ENCODE peak calls at places on chromosomes 13 and 19, in ten cellular contexts. Q is BJ, B is uterus, G is psoas muscle, P is H7, A is bronchial epithelial cell, T is HAP-1, V is ascending aorta, I is endodermal cell, N is Peyer's patch. W is an unnamed sample.
A peak's percentile ranks its signal among the peaks of the same experiment; 100 is the strongest.

GRCh38 chr19:33440682-33441081 is 67.2 kb downstream of the CEBPG start:
- DNase-seq in Q (no peak), B (no peak), G (no peak), P (no peak), A (no peak), T (no peak), V (no peak), I (no peak), N (no peak), W (no peak)

GRCh38 chr13:28611021-28611420 is 47.9 kb upstream of the POMP start:
- DNase-seq in Q (no peak), B (no peak), G (no peak), P (no peak), A (no peak), T (no peak), V (no peak), I (no peak), N (no peak), W (no peak)

GRCh38 chr13:40317980-40318327 is 348.5 kb downstream of the FOXO1 start:
- DNase-seq in Q (no peak), B (no peak), G (no peak), P (no peak), A (no peak), T (no peak), V (no peak), I (no peak), N (no peak), W (no peak)

GRCh38 chr13:34543836-34544235 is 398.2 kb upstream of the NBEA start:
- DNase-seq in Q (no peak), B (no peak), G (no peak), P (no peak), A (peak; percentile 23), T (no peak), V (no peak), I (no peak), N (no peak), W (no peak)

GRCh38 chr13:110559429-110559943 is 2.0 kb downstream of the RAB20 start:
- DNase-seq in Q (no peak), B (peak; percentile 29), G (no peak), P (no peak), A (peak; percentile 18), T (no peak), V (peak; percentile 84), I (no peak), N (peak; percentile 72), W (no peak)

GRCh38 chr13:51524312-51524711 is 60.0 kb upstream of the WDFY2 start:
- DNase-seq in Q (no peak), B (no peak), G (no peak), P (no peak), A (peak; percentile 48), T (no peak), V (no peak), I (no peak), N (no peak), W (no peak)

GRCh38 chr19:55027472-55028337 is 10.4 kb downstream of the GP6 start:
- DNase-seq in Q (no peak), B (no peak), G (no peak), P (peak; percentile 38), A (no peak), T (no peak), V (no peak), I (no peak), N (no peak), W (no peak)

GRCh38 chr13:62129000-62129551 is 713.4 kb upstream of the PCDH20 start:
- DNase-seq in Q (no peak), B (no peak), G (no peak), P (no peak), A (no peak), T (no peak), V (no peak), I (no peak), N (no peak), W (no peak)

GRCh38 chr19:13726323-13726722 is 38.0 kb upstream of the MRI1 start:
- DNase-seq in Q (no peak), B (no peak), G (no peak), P (no peak), A (no peak), T (no peak), V (no peak), I (no peak), N (no peak), W (no peak)

GRCh38 chr13:109655206-109655600 is 131.2 kb downstream of the IRS2 start:
- DNase-seq in Q (no peak), B (no peak), G (no peak), P (no peak), A (no peak), T (no peak), V (no peak), I (no peak), N (no peak), W (no peak)

GRCh38 chr13:51519839-51520238 is 64.4 kb upstream of the WDFY2 start:
- DNase-seq in Q (no peak), B (no peak), G (no peak), P (no peak), A (peak; percentile 86), T (no peak), V (no peak), I (no peak), N (no peak), W (no peak)

GRCh38 chr19:5936308-5936980 is 22.4 kb downstream of the CAPS start:
- DNase-seq in Q (no peak), B (no peak), G (no peak), P (no peak), A (no peak), T (no peak), V (no peak), I (no peak), N (no peak), W (no peak)
- H3K36me3 ChIP-seq in Q (peaks cover 18% of the 10 kb centered on the region), B (no peaks in the 10 kb centered on the region), G (peaks cover 60% of the 10 kb centered on the region), P (peaks cover 20% of the 10 kb centered on the region), A (peaks cover 32% of the 10 kb centered on the region), T (peaks cover 45% of the 10 kb centered on the region), V (peaks cover 64% of the 10 kb centered on the region), I (peaks cover 63% of the 10 kb centered on the region), N (no peaks in the 10 kb centered on the region), W (peaks cover 31% of the 10 kb centered on the region)

GRCh38 chr19:17872251-17873001 is 681 bp downstream of the SLC5A5 start:
- DNase-seq in Q (no peak), B (no peak), G (no peak), P (peak; percentile 57), A (no peak), T (no peak), V (no peak), I (peak; percentile 62), N (no peak), W (no peak)
- H3K4me3 ChIP-seq in Q (no peak overlapping the region), B (no peak overlapping the region), G (no peak overlapping the region), P (no peak overlapping the region), A (no peak overlapping the region), T (no peak overlapping the region), V (peak overlapping the region; percentile 8), I (no peak overlapping the region), N (peak overlapping the region; percentile 43), W (no peak overlapping the region)

GRCh38 chr19:40251991-40252390 is 25.5 kb upstream of the CCNP start:
- DNase-seq in Q (no peak), B (no peak), G (no peak), P (no peak), A (no peak), T (no peak), V (no peak), I (no peak), N (no peak), W (no peak)

GRCh38 chr19:40249201-40249600 is 22.7 kb upstream of the CCNP start:
- DNase-seq in Q (no peak), B (no peak), G (no peak), P (no peak), A (no peak), T (no peak), V (no peak), I (no peak), N (no peak), W (no peak)

GRCh38 chr19:40251244-40251643 is 24.8 kb upstream of the CCNP start:
- DNase-seq in Q (no peak), B (no peak), G (no peak), P (no peak), A (no peak), T (no peak), V (no peak), I (no peak), N (no peak), W (no peak)

GRCh38 chr19:40247735-40248262 is 21.3 kb upstream of the CCNP start:
- DNase-seq in Q (no peak), B (no peak), G (no peak), P (no peak), A (no peak), T (no peak), V (no peak), I (no peak), N (no peak), W (no peak)

DNA sequence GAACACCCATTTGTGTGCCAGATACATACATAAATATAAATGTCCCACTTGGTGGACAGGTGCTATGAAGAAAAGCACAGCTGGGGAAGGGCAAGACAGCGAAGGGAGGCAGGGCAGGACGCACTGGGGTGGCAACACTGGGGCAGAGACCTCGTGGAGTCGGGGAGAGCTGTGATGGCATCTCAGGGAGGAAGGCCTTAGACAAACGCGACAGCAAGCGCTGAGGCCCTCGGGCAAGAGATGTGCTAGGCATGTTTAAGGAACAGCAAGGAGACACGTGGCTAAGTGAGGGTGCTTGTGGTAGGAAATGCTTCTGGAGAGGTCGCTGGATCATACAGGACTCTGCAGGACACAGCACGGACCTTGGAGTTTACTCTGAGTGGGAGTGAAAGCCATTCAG is 23.3 kb upstream of the CCNP start:
- DNase-seq in Q (no peak), B (no peak), G (no peak), P (no peak), A (no peak), T (no peak), V (no peak), I (no peak), N (no peak), W (no peak)
- H3K36me3 ChIP-seq in Q (peaks cover 12% of the 10 kb centered on the region), B (no peaks in the 10 kb centered on the region), G (peaks cover 41% of the 10 kb centered on the region), P (peaks cover 3% of the 10 kb centered on the region), A (peaks cover 13% of the 10 kb centered on the region), T (peaks cover 14% of the 10 kb centered on the region), V (peaks cover 38% of the 10 kb centered on the region), I (peaks cover 21% of the 10 kb centered on the region), N (no peaks in the 10 kb centered on the region), W (peaks cover 8% of the 10 kb centered on the region)

GRCh38 chr13:80084086-80084676 is 256.7 kb downstream of the SPRY2 start:
- DNase-seq in Q (peak; percentile 92), B (no peak), G (no peak), P (no peak), A (peak; percentile 73), T (no peak), V (no peak), I (no peak), N (no peak), W (no peak)

GRCh38 chr13:80086304-80086721 is 254.6 kb downstream of the SPRY2 start:
- DNase-seq in Q (no peak), B (no peak), G (no peak), P (no peak), A (peak; percentile 96), T (no peak), V (no peak), I (no peak), N (no peak), W (no peak)

GRCh38 chr13:80083516-80084085 is 257.3 kb downstream of the SPRY2 start:
- DNase-seq in Q (no peak), B (no peak), G (no peak), P (no peak), A (no peak), T (no peak), V (no peak), I (no peak), N (no peak), W (no peak)

GRCh38 chr13:80083097-80083429 is 257.9 kb downstream of the SPRY2 start:
- DNase-seq in Q (no peak), B (no peak), G (no peak), P (no peak), A (no peak), T (no peak), V (no peak), I (no peak), N (no peak), W (no peak)

GRCh38 chr13:80082396-80083096 is 258.4 kb downstream of the SPRY2 start:
- DNase-seq in Q (peak; percentile 5), B (no peak), G (no peak), P (no peak), A (peak; percentile 52), T (no peak), V (no peak), I (no peak), N (no peak), W (no peak)
- H3K4me3 ChIP-seq in Q (no peak overlapping the region), B (no peak overlapping the region), G (no peak overlapping the region), P (no peak overlapping the region), A (no peak overlapping the region), T (no peak overlapping the region), V (no peak overlapping the region), I (no peak overlapping the region), N (no peak overlapping the region), W (no peak overlapping the region)

W was measured in right atrium auricular region.